ENCODE peak calls at places on chromosomes 5 and 9, in seven cellular contexts. One of them, this sample, is unnamed.

GRCh38 chr5:180803181-180804128 is 849 bp upstream of the MGAT1 start:
- DNase-seq in lower leg skin: peak
- DNase-seq in HL-60: peak
- DNase-seq in AG09309: no peak
- DNase-seq in activated CD4-positive, CD25-positive, alpha-beta regulatory T cell treated with anti-CD3 and anti-CD28 coated beads, Interleukin-2, amount 50 U/mL, for 72 hours: peak
- DNase-seq in activated CD4-positive, alpha-beta T cell treated with anti-CD3 and anti-CD28 coated beads for 1 hour: peak
- DNase-seq in foreskin fibroblast: no peak
- DNase-seq in this sample: no peak

GRCh38 chr5:33628781-33629180 is 188.0 kb downstream of the TARS1 start:
- DNase-seq in foreskin fibroblast: no peak
- DNase-seq in lower leg skin: no peak
- DNase-seq in AG09309: no peak
- DNase-seq in HL-60: no peak
- DNase-seq in activated CD4-positive, alpha-beta T cell treated with anti-CD3 and anti-CD28 coated beads for 1 hour: no peak
- DNase-seq in activated CD4-positive, CD25-positive, alpha-beta regulatory T cell treated with anti-CD3 and anti-CD28 coated beads, Interleukin-2, amount 50 U/mL, for 72 hours: no peak
- DNase-seq in this sample: no peak

GRCh38 chr9:35882265-35882848 is 12.2 kb upstream of the OR13J1 start:
- DNase-seq in activated CD4-positive, alpha-beta T cell treated with anti-CD3 and anti-CD28 coated beads for 1 hour: peak
- DNase-seq in activated CD4-positive, CD25-positive, alpha-beta regulatory T cell treated with anti-CD3 and anti-CD28 coated beads, Interleukin-2, amount 50 U/mL, for 72 hours: peak
- DNase-seq in HL-60: peak
- DNase-seq in foreskin fibroblast: peak
- DNase-seq in AG09309: no peak
- DNase-seq in lower leg skin: peak
- DNase-seq in this sample: peak

GRCh38 chr5:108259306-108259705 is 122.6 kb downstream of the FBXL17 start:
- DNase-seq in activated CD4-positive, alpha-beta T cell treated with anti-CD3 and anti-CD28 coated beads for 1 hour: no peak
- DNase-seq in foreskin fibroblast: peak
- DNase-seq in HL-60: no peak
- DNase-seq in AG09309: no peak
- DNase-seq in lower leg skin: no peak
- DNase-seq in activated CD4-positive, CD25-positive, alpha-beta regulatory T cell treated with anti-CD3 and anti-CD28 coated beads, Interleukin-2, amount 50 U/mL, for 72 hours: no peak
- DNase-seq in this sample: no peak

GRCh38 chr5:882253-883185 is 10.1 kb downstream of the BRD9 start:
- DNase-seq in activated CD4-positive, alpha-beta T cell treated with anti-CD3 and anti-CD28 coated beads for 1 hour: no peak
- DNase-seq in lower leg skin: no peak
- DNase-seq in HL-60: peak
- DNase-seq in AG09309: no peak
- DNase-seq in activated CD4-positive, CD25-positive, alpha-beta regulatory T cell treated with anti-CD3 and anti-CD28 coated beads, Interleukin-2, amount 50 U/mL, for 72 hours: peak
- DNase-seq in foreskin fibroblast: no peak
- DNase-seq in this sample: no peak

GRCh38 chr5:40879163-40879942 is 29.9 kb upstream of the C7 start:
- DNase-seq in HL-60: no peak
- DNase-seq in lower leg skin: no peak
- DNase-seq in AG09309: no peak
- DNase-seq in foreskin fibroblast: peak
- DNase-seq in activated CD4-positive, CD25-positive, alpha-beta regulatory T cell treated with anti-CD3 and anti-CD28 coated beads, Interleukin-2, amount 50 U/mL, for 72 hours: no peak
- DNase-seq in activated CD4-positive, alpha-beta T cell treated with anti-CD3 and anti-CD28 coated beads for 1 hour: no peak
- DNase-seq in this sample: no peak

GRCh38 chr5:59367791-59368394 is 525.6 kb downstream of the PDE4D start:
- DNase-seq in lower leg skin: no peak
- DNase-seq in HL-60: peak
- DNase-seq in AG09309: peak
- DNase-seq in activated CD4-positive, CD25-positive, alpha-beta regulatory T cell treated with anti-CD3 and anti-CD28 coated beads, Interleukin-2, amount 50 U/mL, for 72 hours: no peak
- DNase-seq in foreskin fibroblast: peak
- DNase-seq in activated CD4-positive, alpha-beta T cell treated with anti-CD3 and anti-CD28 coated beads for 1 hour: no peak
- DNase-seq in this sample: peak

GRCh38 chr5:72206994-72207393 is 99.7 kb downstream of the MAP1B start:
- DNase-seq in activated CD4-positive, CD25-positive, alpha-beta regulatory T cell treated with anti-CD3 and anti-CD28 coated beads, Interleukin-2, amount 50 U/mL, for 72 hours: no peak
- DNase-seq in activated CD4-positive, alpha-beta T cell treated with anti-CD3 and anti-CD28 coated beads for 1 hour: no peak
- DNase-seq in AG09309: no peak
- DNase-seq in lower leg skin: no peak
- DNase-seq in HL-60: no peak
- DNase-seq in foreskin fibroblast: no peak
- DNase-seq in this sample: no peak

This sample was measured in pancreas.